ENCODE peak calls at places on chromosomes 7 and 10, in eight cellular contexts. M, Y, E, S, U, O, Z and D are unnamed samples.

GRCh38 chr7:128444242-128444641 is 11.4 kb upstream of the HILPDA start:
- DNase-seq in O (no peak), S (no peak), U (no peak), M (no peak), E (no peak), Y (no peak), Z (peak; percentile 69), D (no peak)

GRCh38 chr7:69640925-69641594 is 42.8 kb downstream of the AUTS2 start:
- DNase-seq in Z (no peak), U (no peak), Y (no peak), M (no peak), O (no peak), E (no peak), S (no peak), D (no peak)

GRCh38 chr7:16801111-16801542 is 3.7 kb downstream of the AGR2 start:
- DNase-seq in M (peak; percentile 65), E (peak; percentile 11), Y (peak; percentile 79), U (no peak), O (peak; percentile 45), S (peak; percentile 83), Z (peak; percentile 15), D (peak; percentile 72)

GRCh38 chr7:149570784-149571183 is 73.2 kb upstream of the ZNF746 start:
- DNase-seq in O (no peak), E (no peak), M (no peak), U (peak; percentile 71), S (no peak), Z (no peak), Y (no peak), D (no peak)

GRCh38 chr10:119426699-119427098 is 115.8 kb downstream of the RGS10 start:
- DNase-seq in S (no peak), U (no peak), Y (no peak), M (no peak), E (no peak), Z (no peak), O (no peak), D (no peak)

GRCh38 chr10:114258274-114258840 is 19.3 kb downstream of the VWA2 start:
- DNase-seq in Z (no peak), S (no peak), E (no peak), O (no peak), M (peak; percentile 34), Y (no peak), U (no peak), D (no peak)

GRCh38 chr10:116694253-116694926 is 48.0 kb downstream of the HSPA12A start:
- DNase-seq in Y (no peak), U (peak; percentile 88), Z (no peak), M (peak; percentile 92), S (no peak), E (no peak), O (no peak), D (no peak)

GRCh38 chr10:91864744-91865143 is 44.5 kb downstream of the FGFBP3 start:
- DNase-seq in E (no peak), Z (no peak), M (no peak), S (peak; percentile 9), O (no peak), U (no peak), Y (peak; percentile 27), D (no peak)

GRCh38 chr10:110363572-110364411 is 59.1 kb upstream of the SMNDC1 start:
- DNase-seq in O (no peak), S (no peak), M (no peak), Y (no peak), U (no peak), E (no peak), Z (no peak), D (no peak)

GRCh38 chr10:78457804-78458483 is 424.3 kb downstream of the RPS24 start:
- DNase-seq in U (peak; percentile 10), S (peak; percentile 84), O (peak; percentile 74), Y (peak; percentile 47), E (peak; percentile 69), M (no peak), Z (no peak), D (peak; percentile 31)

GRCh38 chr7:32335107-32335506 is 155.1 kb downstream of the LSM5 start:
- DNase-seq in Y (peak; percentile 9), S (peak; percentile 83), U (no peak), Z (no peak), M (no peak), E (no peak), O (no peak), D (peak; percentile 18)

GRCh38 chr10:49139866-49140195 is 6.0 kb upstream of the FAM170B start:
- DNase-seq in Y (peak; percentile 83), S (peak; percentile 96), E (no peak), O (peak; percentile 82), M (no peak), Z (no peak), U (no peak), D (peak; percentile 45)

GRCh38 chr7:54705436-54705835 is 53.6 kb downstream of the SEC61G start:
- DNase-seq in M (no peak), S (peak; percentile 49), U (no peak), Y (peak; percentile 53), E (no peak), O (peak; percentile 23), Z (no peak), D (no peak)

GRCh38 chr10:65793738-65794425 is 1132.0 kb upstream of the LRRTM3 start:
- DNase-seq in Z (no peak), U (no peak), E (no peak), S (no peak), O (no peak), Y (no peak), M (no peak), D (no peak)

GRCh38 chr7:30411173-30411572 is 67.4 kb downstream of the NOD1 start:
- DNase-seq in Y (no peak), U (no peak), M (no peak), S (no peak), E (no peak), O (no peak), Z (no peak), D (no peak)

GRCh38 chr7:45573636-45574470 is at the start of gene ADCY1:
- DNase-seq in S (no peak), Y (no peak), O (no peak), E (no peak), M (peak; percentile 74), Z (peak; percentile 33), U (peak; percentile 73), D (peak; percentile 48)

GRCh38 chr10:87585565-87586514 is 73.8 kb upstream of the PAPSS2 start:
- DNase-seq in Z (no peak), E (peak; percentile 37), M (peak; percentile 14), U (no peak), S (peak; percentile 36), O (no peak), Y (peak; percentile 78), D (peak; percentile 36)

GRCh38 chr7:101635484-101635883 is 6.4 kb upstream of the MYL10 start:
- DNase-seq in Y (no peak), U (no peak), O (no peak), S (no peak), M (no peak), E (no peak), Z (no peak), D (no peak)

GRCh38 chr7:77222065-77222464 is 22.4 kb upstream of the FGL2 start:
- DNase-seq in S (no peak), E (no peak), Z (no peak), O (no peak), U (no peak), M (no peak), Y (no peak), D (no peak)

GRCh38 chr10:24415455-24416169 is 206.7 kb downstream of the KIAA1217 start:
- DNase-seq in S (peak; percentile 22), M (peak; percentile 71), O (no peak), Z (no peak), E (no peak), U (peak; percentile 56), Y (peak; percentile 78), D (no peak)

GRCh38 chr10:27741173-27742091 is 4.2 kb downstream of the MKX start:
- DNase-seq in Z (no peak), M (peak; percentile 29), U (peak; percentile 70), Y (no peak), O (no peak), E (no peak), S (no peak), D (no peak)

GRCh38 chr10:121466424-121466823 is 131.8 kb downstream of the FGFR2 start:
- DNase-seq in S (no peak), M (no peak), U (no peak), E (no peak), Z (no peak), Y (no peak), O (no peak), D (no peak)

GRCh38 chr10:131844546-131845084 is 56.2 kb upstream of the PPP2R2D start:
- DNase-seq in Y (no peak), S (no peak), E (no peak), O (no peak), U (peak; percentile 37), Z (no peak), M (no peak), D (no peak)

GRCh38 chr7:98372993-98373392 is 27.9 kb downstream of the BAIAP2L1 start:
- DNase-seq in Z (no peak), O (peak; percentile 46), E (no peak), U (no peak), Y (peak; percentile 80), M (no peak), S (peak; percentile 66), D (peak; percentile 25)

GRCh38 chr7:67625257-67625713 is 628.7 kb downstream of the TYW1 start:
- DNase-seq in U (peak; percentile 96), M (peak; percentile 96), Y (peak; percentile 17), Z (peak; percentile 61), E (no peak), S (peak; percentile 4), O (no peak), D (peak; percentile 72)

GRCh38 chr7:29877196-29877595 is 70.9 kb downstream of the WIPF3 start:
- DNase-seq in S (no peak), U (no peak), Z (peak; percentile 17), Y (no peak), O (no peak), E (no peak), M (peak; percentile 39), D (no peak)

GRCh38 chr10:114653926-114654325 is 4.1 kb downstream of the ABLIM1 start:
- DNase-seq in Y (no peak), O (no peak), S (no peak), U (no peak), Z (no peak), M (no peak), E (peak; percentile 63), D (no peak)